ENCODE peak calls at places on chromosomes 6 and 20, in five cellular contexts. L, D, K, W and T are unnamed samples.

GRCh38 chr20:19921349-19921793 is 95.8 kb upstream of the NAA20 start:
- DNase-seq in L (no peak), D (no peak), K (no peak), W (no peak), T (no peak)

GRCh38 chr6:6333498-6333897 is 13.0 kb upstream of the F13A1 start:
- DNase-seq in L (no peak), D (no peak), K (no peak), W (no peak), T (no peak)

GRCh38 chr20:31706607-31707257 is 15.9 kb downstream of the BCL2L1 start:
- DNase-seq in L (no peak), D (no peak), K (peak; percentile 73), W (no peak), T (no peak)

GRCh38 chr6:111663692-111664564 is 58.2 kb upstream of the TRAF3IP2 start:
- DNase-seq in L (peak; percentile 41), D (no peak), K (peak; percentile 89), W (no peak), T (peak; percentile 48)

GRCh38 chr6:15526129-15526764 is 136.6 kb downstream of the DTNBP1 start:
- DNase-seq in L (no peak), D (no peak), K (no peak), W (no peak), T (no peak)

GRCh38 chr6:43129434-43130194 is 41.5 kb upstream of the SRF start:
- DNase-seq in L (no peak), D (peak; percentile 46), K (peak; percentile 50), W (no peak), T (no peak)

GRCh38 chr6:35648203-35648602 is 40.5 kb downstream of the FKBP5 start:
- DNase-seq in L (no peak), D (no peak), K (no peak), W (no peak), T (no peak)

GRCh38 chr6:41341580-41341979 is 6.2 kb downstream of the NCR2 start:
- DNase-seq in L (no peak), D (no peak), K (no peak), W (no peak), T (no peak)

GRCh38 chr6:83590413-83590812 is 78.1 kb downstream of the PRSS35 start:
- DNase-seq in L (no peak), D (no peak), K (peak; percentile 10), W (no peak), T (no peak)

GRCh38 chr6:38435330-38435729 is 204.4 kb downstream of the BTBD9 start:
- DNase-seq in L (no peak), D (no peak), K (no peak), W (no peak), T (no peak)

GRCh38 chr6:133774356-133774755 is 114.6 kb upstream of the TCF21 start:
- DNase-seq in L (peak; percentile 61), D (no peak), K (peak; percentile 63), W (no peak), T (no peak)

GRCh38 chr20:37542281-37542680 is 14.6 kb upstream of the BLCAP start:
- DNase-seq in L (no peak), D (peak; percentile 62), K (no peak), W (no peak), T (no peak)

GRCh38 chr6:134502614-134503541 is 185.0 kb upstream of the SGK1 start:
- DNase-seq in L (no peak), D (peak; percentile 74), K (no peak), W (no peak), T (no peak)

GRCh38 chr6:15317934-15318902 is 72.3 kb downstream of the JARID2 start:
- DNase-seq in L (no peak), D (no peak), K (no peak), W (no peak), T (no peak)

GRCh38 chr6:160333841-160334240 is 14.3 kb upstream of the SLC22A3 start:
- DNase-seq in L (no peak), D (no peak), K (no peak), W (no peak), T (no peak)

DNA sequence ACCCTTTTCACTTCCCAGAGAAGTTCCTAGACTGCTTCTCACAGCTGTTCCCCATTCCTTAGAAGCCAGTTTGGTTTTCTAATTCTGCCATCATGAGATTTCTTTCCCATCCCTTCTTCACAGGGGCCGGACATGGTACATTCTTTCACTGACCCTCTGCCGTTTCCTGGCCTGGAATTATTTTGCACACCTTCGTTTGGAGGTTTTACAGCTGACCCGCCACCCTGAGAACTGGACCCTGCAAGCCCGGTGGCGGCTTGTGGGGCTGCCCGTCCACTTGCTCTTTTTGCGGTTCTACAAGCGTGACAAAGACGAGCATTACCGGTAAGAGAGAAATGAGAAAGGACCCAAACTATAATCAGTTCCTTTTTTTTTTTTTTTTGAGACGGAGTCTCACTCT is 4.2 kb downstream of the C6orf136 start:
- DNase-seq in L (no peak), D (no peak), K (no peak), W (no peak), T (no peak)
- H3K36me3 ChIP-seq in L (peaks cover 37% of the 10 kb centered on the region), D (peaks cover 11% of the 10 kb centered on the region), K (peaks cover 49% of the 10 kb centered on the region), W (peaks cover 30% of the 10 kb centered on the region), T (peaks cover 63% of the 10 kb centered on the region)

GRCh38 chr6:157982580-157983438 is 1.1 kb downstream of the SYNJ2 start:
- DNase-seq in L (peak; percentile 57), D (peak; percentile 62), K (peak; percentile 61), W (peak; percentile 23), T (peak; percentile 13)

GRCh38 chr6:157983439-157984119 is 1.9 kb downstream of the SYNJ2 start:
- DNase-seq in L (peak; percentile 70), D (no peak), K (peak; percentile 27), W (no peak), T (no peak)

GRCh38 chr6:157985378-157986155 is 3.9 kb downstream of the SYNJ2 start:
- DNase-seq in L (no peak), D (no peak), K (no peak), W (no peak), T (peak; percentile 45)

GRCh38 chr6:157984165-157984564 is 2.5 kb downstream of the SYNJ2 start:
- DNase-seq in L (no peak), D (no peak), K (no peak), W (no peak), T (no peak)

GRCh38 chr6:157984686-157985225 is 3.1 kb downstream of the SYNJ2 start:
- DNase-seq in L (peak; percentile 54), D (no peak), K (no peak), W (no peak), T (no peak)
- H3K27ac ChIP-seq in L (peak overlapping the region; percentile 55), D (no peak overlapping the region), K (no peak overlapping the region), W (no peak overlapping the region), T (no peak overlapping the region)

GRCh38 chr6:67814262-67814661 is 820.8 kb upstream of the ADGRB3 start:
- DNase-seq in L (no peak), D (no peak), K (no peak), W (no peak), T (no peak)
- H3K9me3 ChIP-seq in L (peaks cover 7% of the 10 kb centered on the region), D (peaks cover 4% of the 10 kb centered on the region), K (peaks cover 4% of the 10 kb centered on the region), W (peaks cover 5% of the 10 kb centered on the region), T (peaks cover 49% of the 10 kb centered on the region)

DNA sequence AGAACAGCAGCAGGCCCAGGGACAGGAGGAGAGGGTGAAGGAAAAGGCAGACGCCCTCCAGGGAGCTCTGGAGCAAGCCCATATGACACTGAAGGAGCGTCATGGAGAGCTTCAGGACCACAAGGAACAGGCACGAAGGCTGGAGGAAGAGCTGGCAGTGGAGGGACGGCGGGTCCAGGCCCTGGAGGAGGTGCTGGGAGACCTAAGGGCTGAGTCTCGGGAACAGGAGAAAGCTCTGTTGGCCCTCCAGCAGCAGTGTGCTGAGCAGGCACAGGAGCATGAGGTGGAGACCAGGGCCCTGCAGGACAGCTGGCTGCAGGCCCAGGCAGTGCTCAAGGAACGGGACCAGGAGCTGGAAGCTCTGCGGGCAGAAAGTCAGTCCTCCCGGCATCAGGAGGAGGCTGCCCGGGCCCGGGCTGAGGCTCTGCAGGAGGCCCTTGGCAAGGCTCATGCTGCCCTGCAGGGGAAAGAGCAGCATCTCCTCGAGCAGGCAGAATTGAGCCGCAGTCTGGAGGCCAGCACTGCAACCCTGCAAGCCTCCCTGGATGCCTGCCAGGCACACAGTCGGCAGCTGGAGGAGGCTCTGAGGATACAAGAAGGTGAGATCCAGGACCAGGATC is 25.5 kb downstream of the C20orf173 start:
- DNase-seq in L (no peak), D (no peak), K (peak; percentile 43), W (no peak), T (no peak)
- H3K36me3 ChIP-seq in L (peaks cover 53% of the 10 kb centered on the region), D (no peaks in the 10 kb centered on the region), K (peaks cover 45% of the 10 kb centered on the region), W (peaks cover 74% of the 10 kb centered on the region), T (peaks cover 98% of the 10 kb centered on the region)

DNA sequence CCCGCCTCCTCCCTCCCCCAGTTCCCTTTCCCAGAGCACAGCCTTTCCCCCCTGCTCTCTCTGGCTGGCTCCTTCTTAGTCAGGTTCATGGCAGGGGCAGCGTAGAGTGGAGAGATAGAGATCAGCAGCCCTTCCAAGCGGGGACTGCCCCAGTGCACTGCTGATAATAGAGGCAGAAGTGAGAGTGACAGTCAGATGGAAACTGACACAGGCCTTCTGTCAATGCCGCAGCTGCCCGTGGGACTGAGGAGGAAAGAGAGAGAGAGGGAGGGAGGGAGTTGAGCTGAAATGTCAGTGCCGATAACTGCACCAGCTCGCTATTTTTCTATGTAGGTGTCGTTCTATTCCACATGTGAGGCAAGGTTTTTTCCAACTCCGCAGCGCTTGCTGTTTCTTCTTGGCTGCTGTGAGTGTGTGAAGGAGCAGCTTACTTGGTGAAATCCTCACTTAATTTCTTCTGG is 386.2 kb upstream of the MMS22L start:
- DNase-seq in L (peak; percentile 52), D (no peak), K (peak; percentile 0), W (no peak), T (no peak)
- H3K27ac ChIP-seq in L (peak overlapping the region; percentile 65), D (no peak overlapping the region), K (peak overlapping the region; percentile 94), W (no peak overlapping the region), T (no peak overlapping the region)

GRCh38 chr20:41598719-41599118 is 19.5 kb downstream of the CHD6 start:
- DNase-seq in L (no peak), D (no peak), K (no peak), W (no peak), T (no peak)
- H3K9me3 ChIP-seq in L (peaks cover 15% of the 10 kb centered on the region), D (peaks cover 6% of the 10 kb centered on the region), K (peaks cover 6% of the 10 kb centered on the region), W (peaks cover 45% of the 10 kb centered on the region), T (peaks cover 81% of the 10 kb centered on the region)

GRCh38 chr6:33689148-33689494 is 22.4 kb downstream of the UQCC2 start:
- DNase-seq in L (no peak), D (no peak), K (no peak), W (no peak), T (peak; percentile 68)
- H3K36me3 ChIP-seq in L (no peaks in the 10 kb centered on the region), D (peaks cover 13% of the 10 kb centered on the region), K (no peaks in the 10 kb centered on the region), W (peaks cover 56% of the 10 kb centered on the region), T (no peaks in the 10 kb centered on the region)

GRCh38 chr6:85452441-85452881 is 2.6 kb downstream of the NT5E start:
- DNase-seq in L (peak; percentile 71), D (no peak), K (peak; percentile 51), W (no peak), T (no peak)
- H3K27ac ChIP-seq in L (no peak overlapping the region), D (peak overlapping the region; percentile 38), K (no peak overlapping the region), W (no peak overlapping the region), T (no peak overlapping the region)